ENCODE peak calls at places on chromosomes 2 and 18, in nine cellular contexts. E, M, J, N, Z, B, K, T and Q are unnamed samples.

GRCh38 chr2:56068746-56069145 is 115.0 kb upstream of the CCDC85A start:
- DNase-seq in E (no peak), M (no peak), J (no peak), N (no peak), Z (no peak), B (no peak), K (no peak), T (no peak), Q (no peak)

GRCh38 chr2:47254464-47254863 is 99.4 kb upstream of the STPG4 start:
- DNase-seq in E (no peak), M (no peak), J (no peak), N (no peak), Z (no peak), B (no peak), K (no peak), T (no peak), Q (no peak)

GRCh38 chr2:7424481-7424880 is 507.3 kb downstream of the RNF144A start:
- DNase-seq in E (no peak), M (no peak), J (no peak), N (no peak), Z (no peak), B (no peak), K (no peak), T (no peak), Q (no peak)

GRCh38 chr2:51649366-51649765 is 617.4 kb upstream of the NRXN1 start:
- DNase-seq in E (no peak), M (no peak), J (no peak), N (no peak), Z (no peak), B (no peak), K (no peak), T (no peak), Q (no peak)

GRCh38 chr2:144836635-144837350 is 316.9 kb upstream of the ZEB2 start:
- DNase-seq in E (peak), M (no peak), J (no peak), N (peak), Z (no peak), B (no peak), K (no peak), T (no peak), Q (no peak)

GRCh38 chr2:172256886-172257285 is 154.2 kb upstream of the DLX2 start:
- DNase-seq in E (no peak), M (no peak), J (no peak), N (peak), Z (peak), B (no peak), K (no peak), T (no peak), Q (no peak)

GRCh38 chr2:200349868-200350267 is 43.4 kb downstream of the SPATS2L start:
- DNase-seq in E (no peak), M (no peak), J (no peak), N (no peak), Z (no peak), B (no peak), K (no peak), T (no peak), Q (no peak)

GRCh38 chr18:31918733-31919132 is 24.2 kb downstream of the TRAPPC8 start:
- DNase-seq in E (no peak), M (no peak), J (no peak), N (no peak), Z (no peak), B (no peak), K (no peak), T (no peak), Q (no peak)

GRCh38 chr2:12507295-12507694 is 209.4 kb upstream of the TRIB2 start:
- DNase-seq in E (peak), M (no peak), J (no peak), N (peak), Z (peak), B (peak), K (no peak), T (peak), Q (no peak)

GRCh38 chr2:17930773-17931172 is 52.3 kb downstream of the KCNS3 start:
- DNase-seq in E (no peak), M (no peak), J (no peak), N (no peak), Z (no peak), B (no peak), K (no peak), T (no peak), Q (no peak)

GRCh38 chr2:112077814-112078213 is 22.7 kb downstream of the TMEM87B start:
- DNase-seq in E (peak), M (peak), J (no peak), N (no peak), Z (no peak), B (no peak), K (no peak), T (no peak), Q (no peak)

GRCh38 chr2:46827274-46827930 is 88.2 kb downstream of the MCFD2 start:
- DNase-seq in E (peak), M (no peak), J (no peak), N (peak), Z (peak), B (peak), K (no peak), T (peak), Q (no peak)

GRCh38 chr2:150916997-150917396 is 344.7 kb downstream of the RBM43 start:
- DNase-seq in E (peak), M (no peak), J (no peak), N (no peak), Z (peak), B (peak), K (no peak), T (no peak), Q (no peak)

GRCh38 chr2:239355724-239356123 is 45.1 kb downstream of the HDAC4 start:
- DNase-seq in E (no peak), M (no peak), J (no peak), N (no peak), Z (no peak), B (no peak), K (no peak), T (no peak), Q (peak)

GRCh38 chr2:152598975-152599724 is 118.1 kb downstream of the PRPF40A start:
- DNase-seq in E (peak), M (no peak), J (no peak), N (no peak), Z (no peak), B (no peak), K (no peak), T (no peak), Q (no peak)

GRCh38 chr2:162002623-162003200 is 71.3 kb downstream of the DPP4 start:
- DNase-seq in E (no peak), M (no peak), J (no peak), N (no peak), Z (no peak), B (no peak), K (no peak), T (no peak), Q (no peak)

GRCh38 chr2:157898591-157898996 is 22.5 kb upstream of the ACVR1 start:
- DNase-seq in E (peak), M (no peak), J (peak), N (peak), Z (peak), B (no peak), K (no peak), T (peak), Q (no peak)

GRCh38 chr2:192146069-192147006 is 48.4 kb downstream of the TMEFF2 start:
- DNase-seq in E (peak), M (no peak), J (no peak), N (peak), Z (peak), B (no peak), K (no peak), T (no peak), Q (no peak)

GRCh38 chr2:44932079-44932478 is 9.4 kb upstream of the SIX3 start:
- DNase-seq in E (no peak), M (no peak), J (no peak), N (no peak), Z (no peak), B (no peak), K (no peak), T (no peak), Q (no peak)

GRCh38 chr2:2116657-2117056 is 214.4 kb downstream of the MYT1L start:
- DNase-seq in E (no peak), M (no peak), J (no peak), N (no peak), Z (no peak), B (no peak), K (no peak), T (no peak), Q (no peak)

GRCh38 chr2:202104286-202104870 is 31.3 kb downstream of the KIAA2012 start:
- DNase-seq in E (peak), M (no peak), J (no peak), N (peak), Z (peak), B (no peak), K (peak), T (peak), Q (peak)

GRCh38 chr2:157782057-157782845 is 93.9 kb downstream of the ACVR1 start:
- DNase-seq in E (no peak), M (no peak), J (no peak), N (peak), Z (peak), B (no peak), K (no peak), T (no peak), Q (no peak)

GRCh38 chr18:10490401-10491289 is 35.2 kb upstream of the NAPG start:
- DNase-seq in E (peak), M (peak), J (peak), N (no peak), Z (peak), B (no peak), K (no peak), T (peak), Q (peak)

GRCh38 chr2:171254666-171255065 is 94.0 kb upstream of the TLK1 start:
- DNase-seq in E (no peak), M (no peak), J (no peak), N (no peak), Z (no peak), B (no peak), K (no peak), T (no peak), Q (no peak)

GRCh38 chr2:170524828-170525565 is 190.1 kb upstream of the SP5 start:
- DNase-seq in E (no peak), M (no peak), J (no peak), N (no peak), Z (no peak), B (no peak), K (no peak), T (no peak), Q (no peak)

GRCh38 chr18:14933049-14933851 is 185.3 kb downstream of the ANKRD30B start:
- DNase-seq in E (no peak), M (no peak), J (no peak), N (no peak), Z (no peak), B (no peak), K (no peak), T (peak), Q (peak)

GRCh38 chr2:95074663-95075439 is 46.8 kb downstream of the MRPS5 start:
- DNase-seq in E (no peak), M (no peak), J (peak), N (no peak), Z (no peak), B (no peak), K (no peak), T (peak), Q (no peak)

GRCh38 chr2:147049888-147050446 is 794.9 kb upstream of the ACVR2A start:
- DNase-seq in E (no peak), M (no peak), J (no peak), N (no peak), Z (no peak), B (no peak), K (no peak), T (no peak), Q (no peak)

GRCh38 chr2:239471011-239471792 is 70.4 kb upstream of the HDAC4 start:
- DNase-seq in E (no peak), M (no peak), J (no peak), N (no peak), Z (no peak), B (no peak), K (no peak), T (peak), Q (no peak)

GRCh38 chr2:25228848-25229674 is 60.7 kb upstream of the POMC start:
- DNase-seq in E (peak), M (peak), J (no peak), N (peak), Z (peak), B (peak), K (peak), T (no peak), Q (peak)

GRCh38 chr2:9739508-9739907 is 103.8 kb upstream of the TAF1B start:
- DNase-seq in E (no peak), M (no peak), J (peak), N (peak), Z (peak), B (no peak), K (peak), T (peak), Q (peak)

GRCh38 chr2:204240961-204241360 is 304.3 kb upstream of the PARD3B start:
- DNase-seq in E (no peak), M (no peak), J (no peak), N (no peak), Z (no peak), B (no peak), K (no peak), T (no peak), Q (no peak)

GRCh38 chr2:230411484-230412368 is 4.3 kb upstream of the SP100 start:
- DNase-seq in E (peak), M (peak), J (peak), N (peak), Z (peak), B (no peak), K (peak), T (peak), Q (peak)

GRCh38 chr2:204665244-204665643 is 120.0 kb downstream of the PARD3B start:
- DNase-seq in E (peak), M (no peak), J (no peak), N (peak), Z (peak), B (peak), K (no peak), T (no peak), Q (no peak)

GRCh38 chr2:184562532-184562931 is 35.8 kb upstream of the ZNF804A start:
- DNase-seq in E (peak), M (no peak), J (no peak), N (no peak), Z (no peak), B (no peak), K (no peak), T (no peak), Q (no peak)

GRCh38 chr18:23154823-23155517 is 19.7 kb downstream of the CABLES1 start:
- DNase-seq in E (no peak), M (no peak), J (no peak), N (no peak), Z (no peak), B (no peak), K (no peak), T (no peak), Q (no peak)

GRCh38 chr2:64114063-64114911 is 29.9 kb downstream of the PELI1 start:
- DNase-seq in E (peak), M (no peak), J (no peak), N (peak), Z (peak), B (peak), K (no peak), T (no peak), Q (no peak)